ENCODE peak calls at places on chromosomes 6 and 20, in eight cellular contexts. U is sigmoid colon; F is naive thymus-derived CD4-positive, alpha-beta T cell; D is heart left ventricle; Q is HAP-1; P is ovary; S is tibial artery; I is thyroid gland. E is an unnamed sample. For H3K27me3, the result is how much of the 10 kb centered on the place peaks cover.

GRCh38 chr20:11366660-11367059 is 551.0 kb upstream of the BTBD3 start:
- DNase-seq in U (no peak), F (no peak), D (no peak), Q (no peak), P (no peak), S (no peak), I (no peak), E (no peak)

GRCh38 chr6:132068766-132069165 is 117.6 kb upstream of the CCN2 start:
- DNase-seq in U (no peak), F (no peak), D (no peak), Q (no peak), P (no peak), S (no peak), I (no peak), E (peak)

GRCh38 chr6:4008324-4009047 is 70.5 kb downstream of the FAM217A start:
- DNase-seq in U (no peak), F (peak), D (no peak), Q (no peak), P (no peak), S (no peak), I (no peak), E (no peak)

GRCh38 chr6:128067446-128068109 is 166.7 kb upstream of the THEMIS start:
- DNase-seq in U (no peak), F (no peak), D (no peak), Q (no peak), P (no peak), S (no peak), I (no peak), E (no peak)

GRCh38 chr20:4305091-4305490 is 289.7 kb upstream of the RNF24 start:
- DNase-seq in U (no peak), F (no peak), D (no peak), Q (no peak), P (no peak), S (no peak), I (no peak), E (no peak)

GRCh38 chr6:3795836-3796395 is 44.4 kb upstream of the PXDC1 start:
- DNase-seq in U (no peak), F (no peak), D (no peak), Q (no peak), P (no peak), S (no peak), I (no peak), E (no peak)

GRCh38 chr6:107179004-107179403 is 63.7 kb upstream of the BEND3 start:
- DNase-seq in U (no peak), F (no peak), D (no peak), Q (peak), P (no peak), S (no peak), I (peak), E (peak)

GRCh38 chr6:131660195-131660594 is 23.1 kb downstream of the ENPP3 start:
- DNase-seq in U (no peak), F (no peak), D (no peak), Q (no peak), P (no peak), S (no peak), I (no peak), E (no peak)

GRCh38 chr6:161379828-161380598 is 106.2 kb upstream of the AGPAT4 start:
- DNase-seq in U (no peak), F (no peak), D (no peak), Q (no peak), P (no peak), S (no peak), I (no peak), E (no peak)

GRCh38 chr6:15330174-15330934 is 84.5 kb downstream of the JARID2 start:
- DNase-seq in U (no peak), F (no peak), D (no peak), Q (no peak), P (no peak), S (no peak), I (no peak), E (no peak)

GRCh38 chr6:43992783-43993505 is 134.3 kb downstream of the MRPL14 start:
- DNase-seq in U (peak), F (no peak), D (peak), Q (no peak), P (peak), S (no peak), I (peak), E (peak)

GRCh38 chr6:169933839-169934698 is 182.6 kb downstream of the ERMARD start:
- DNase-seq in U (peak), F (no peak), D (peak), Q (no peak), P (peak), S (peak), I (peak), E (peak)

GRCh38 chr6:168097621-168098430 is 18.8 kb upstream of the FRMD1 start:
- DNase-seq in U (no peak), F (no peak), D (peak), Q (no peak), P (no peak), S (no peak), I (no peak), E (no peak)

GRCh38 chr20:16802652-16802935 is 54.4 kb downstream of the OTOR start:
- DNase-seq in U (no peak), F (no peak), D (no peak), Q (no peak), P (no peak), S (no peak), I (no peak), E (no peak)

GRCh38 chr6:24925661-24926060 is 10.1 kb downstream of the RIPOR2 start:
- DNase-seq in U (no peak), F (no peak), D (no peak), Q (no peak), P (no peak), S (no peak), I (no peak), E (no peak)

GRCh38 chr6:113488061-113488460 is 369.1 kb upstream of the MARCKS start:
- DNase-seq in U (no peak), F (no peak), D (no peak), Q (no peak), P (no peak), S (no peak), I (no peak), E (no peak)

GRCh38 chr20:51607170-51607569 is 64.7 kb upstream of the NFATC2 start:
- DNase-seq in U (no peak), F (no peak), D (no peak), Q (no peak), P (no peak), S (no peak), I (no peak), E (no peak)

GRCh38 chr6:82249381-82250253 is 2.1 kb upstream of the IBTK start:
- DNase-seq in U (no peak), F (no peak), D (no peak), Q (no peak), P (no peak), S (no peak), I (no peak), E (no peak)

GRCh38 chr20:24632581-24632980 is 163.2 kb downstream of the SYNDIG1 start:
- DNase-seq in U (no peak), F (no peak), D (no peak), Q (no peak), P (no peak), S (no peak), I (no peak), E (no peak)

GRCh38 chr6:109793015-109793414 is 101.9 kb downstream of the FIG4 start:
- DNase-seq in U (no peak), F (no peak), D (no peak), Q (no peak), P (no peak), S (no peak), I (no peak), E (no peak)

GRCh38 chr6:106253194-106253593 is 72.4 kb downstream of the ATG5 start:
- DNase-seq in U (no peak), F (no peak), D (no peak), Q (no peak), P (no peak), S (no peak), I (no peak), E (peak)

GRCh38 chr6:157800420-157801237 is 22.4 kb upstream of the SNX9 start:
- DNase-seq in U (no peak), F (no peak), D (no peak), Q (no peak), P (no peak), S (no peak), I (no peak), E (no peak)

GRCh38 chr6:1316482-1317220 is 4.8 kb downstream of the FOXQ1 start:
- DNase-seq in U (no peak), F (no peak), D (no peak), Q (peak), P (no peak), S (no peak), I (peak), E (no peak)

GRCh38 chr6:161367472-161367871 is 93.6 kb upstream of the AGPAT4 start:
- DNase-seq in U (no peak), F (no peak), D (no peak), Q (no peak), P (no peak), S (no peak), I (no peak), E (no peak)

GRCh38 chr6:30544666-30545272 is 11.5 kb downstream of the GNL1 start:
- DNase-seq in U (no peak), F (peak), D (no peak), Q (no peak), P (no peak), S (no peak), I (no peak), E (no peak)

GRCh38 chr6:154537486-154537885 is 27.0 kb upstream of the CNKSR3 start:
- DNase-seq in U (no peak), F (no peak), D (no peak), Q (peak), P (no peak), S (no peak), I (no peak), E (no peak)

GRCh38 chr20:48835390-48835789 is 7.6 kb upstream of the PREX1 start:
- DNase-seq in U (no peak), F (no peak), D (no peak), Q (no peak), P (no peak), S (no peak), I (no peak), E (no peak)

GRCh38 chr6:169250660-169251059 is 3.0 kb downstream of the THBS2 start:
- DNase-seq in U (peak), F (no peak), D (peak), Q (no peak), P (peak), S (peak), I (no peak), E (peak)

GRCh38 chr20:46114449-46114848 is 3.7 kb upstream of the CD40 start:
- DNase-seq in U (no peak), F (no peak), D (no peak), Q (no peak), P (no peak), S (no peak), I (no peak), E (no peak)

GRCh38 chr6:37284781-37285180 is 26.8 kb upstream of the TMEM217 start:
- DNase-seq in U (no peak), F (no peak), D (no peak), Q (no peak), P (no peak), S (no peak), I (no peak), E (peak)

GRCh38 chr6:37283268-37283667 is 25.3 kb upstream of the TMEM217 start:
- DNase-seq in U (no peak), F (no peak), D (no peak), Q (no peak), P (no peak), S (no peak), I (no peak), E (peak)

GRCh38 chr6:37285861-37286311 is 27.9 kb upstream of the TMEM217 start:
- DNase-seq in U (no peak), F (no peak), D (no peak), Q (no peak), P (no peak), S (no peak), I (no peak), E (no peak)

GRCh38 chr6:37280162-37280895 is 22.4 kb upstream of the TMEM217 start:
- DNase-seq in U (no peak), F (no peak), D (no peak), Q (no peak), P (no peak), S (no peak), I (no peak), E (no peak)

GRCh38 chr6:37283786-37284185 is 25.8 kb upstream of the TMEM217 start:
- DNase-seq in U (peak), F (no peak), D (peak), Q (no peak), P (peak), S (peak), I (peak), E (peak)
- H3K27me3 ChIP-seq in U (under half), F (under half), D (under half), Q (under half), P (under half), S (under half), I (under half), E (under half)

GRCh38 chr6:129501401-129502051 is 208.5 kb downstream of the ARHGAP18 start:
- DNase-seq in U (peak), F (no peak), D (no peak), Q (peak), P (peak), S (peak), I (peak), E (peak)

GRCh38 chr6:129499871-129500219 is 210.1 kb downstream of the ARHGAP18 start:
- DNase-seq in U (no peak), F (no peak), D (no peak), Q (no peak), P (no peak), S (no peak), I (no peak), E (no peak)

GRCh38 chr6:129498950-129499870 is 210.8 kb downstream of the ARHGAP18 start:
- DNase-seq in U (no peak), F (peak), D (no peak), Q (no peak), P (no peak), S (peak), I (no peak), E (no peak)

GRCh38 chr6:129500958-129501381 is 209.0 kb downstream of the ARHGAP18 start:
- DNase-seq in U (no peak), F (no peak), D (no peak), Q (peak), P (no peak), S (no peak), I (no peak), E (no peak)

DNA sequence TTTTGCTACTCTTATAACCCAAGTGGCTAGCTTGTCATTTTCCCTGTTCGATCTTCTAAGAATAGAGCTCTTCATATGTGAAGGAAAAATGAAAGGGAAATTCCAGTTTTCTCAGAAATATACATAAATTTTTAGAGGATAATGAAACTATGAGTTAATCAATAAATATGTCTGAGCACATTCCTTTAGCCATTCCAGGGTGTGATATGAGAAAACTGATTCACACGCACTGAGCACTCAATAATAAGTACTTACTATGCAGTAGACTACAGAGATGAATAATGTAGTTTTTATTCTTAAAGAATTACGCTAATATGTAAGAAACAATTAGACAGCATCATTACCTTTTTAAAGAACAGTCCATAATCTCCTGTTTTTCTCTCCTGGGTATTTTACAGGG is 207.7 kb downstream of the ARHGAP18 start:
- DNase-seq in U (no peak), F (no peak), D (no peak), Q (no peak), P (no peak), S (no peak), I (no peak), E (no peak)
- H3K4me3 ChIP-seq in U (no peak), F (no peak), D (no peak), Q (no peak), P (no peak), S (no peak), I (no peak), E (no peak)

DNA sequence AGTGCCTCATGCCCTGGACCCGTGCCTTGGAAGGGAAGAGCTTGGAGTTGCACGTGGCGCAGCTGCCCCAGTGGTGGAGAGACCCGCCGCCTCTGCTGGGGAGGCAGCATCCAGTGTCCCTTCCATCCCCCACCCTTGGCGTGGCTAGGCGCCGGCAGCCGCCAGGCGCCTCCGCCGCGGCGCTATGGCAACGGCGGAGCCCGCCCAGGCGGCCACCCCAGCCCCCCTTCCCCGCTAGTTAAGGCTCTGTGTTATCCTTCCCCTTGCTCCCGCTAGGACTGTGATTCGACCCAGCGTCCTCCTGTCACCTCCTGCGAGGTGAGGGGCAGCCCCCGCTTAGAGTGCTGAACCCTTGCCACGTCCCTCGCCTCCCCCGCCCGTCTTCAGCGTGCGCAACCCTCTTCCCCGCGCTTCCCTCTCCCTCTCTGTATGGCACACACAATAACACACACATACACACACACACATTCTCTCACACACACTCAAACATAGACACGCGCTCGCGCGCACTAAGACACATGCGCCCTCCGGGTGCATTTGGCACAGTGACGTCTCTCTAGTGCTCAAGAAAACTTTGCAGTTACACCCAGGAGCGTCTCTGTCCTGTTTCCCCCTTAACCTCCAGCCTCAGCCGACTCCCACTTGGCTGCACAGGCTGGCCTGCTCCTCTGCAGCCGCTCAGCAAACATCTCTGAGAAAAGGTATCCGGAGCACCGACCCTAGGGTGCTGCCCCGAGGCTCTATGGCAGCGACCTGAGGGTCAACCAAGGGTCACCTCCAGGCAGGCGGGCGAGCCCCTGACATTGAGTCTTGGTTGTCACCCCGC is 8.5 kb downstream of the GRIK2 start:
- DNase-seq in U (no peak), F (no peak), D (no peak), Q (peak), P (no peak), S (no peak), I (no peak), E (peak)
- H3K27me3 ChIP-seq in U (under half), F (under half), D (half or more), Q (under half), P (under half), S (under half), I (under half), E (under half)

GRCh38 chr20:44584103-44584690 is 1.8 kb downstream of the PKIG start:
- DNase-seq in U (no peak), F (no peak), D (no peak), Q (no peak), P (no peak), S (no peak), I (no peak), E (no peak)
- H3K4me3 ChIP-seq in U (no peak), F (no peak), D (peak), Q (no peak), P (peak), S (peak), I (no peak), E (peak)

DNA sequence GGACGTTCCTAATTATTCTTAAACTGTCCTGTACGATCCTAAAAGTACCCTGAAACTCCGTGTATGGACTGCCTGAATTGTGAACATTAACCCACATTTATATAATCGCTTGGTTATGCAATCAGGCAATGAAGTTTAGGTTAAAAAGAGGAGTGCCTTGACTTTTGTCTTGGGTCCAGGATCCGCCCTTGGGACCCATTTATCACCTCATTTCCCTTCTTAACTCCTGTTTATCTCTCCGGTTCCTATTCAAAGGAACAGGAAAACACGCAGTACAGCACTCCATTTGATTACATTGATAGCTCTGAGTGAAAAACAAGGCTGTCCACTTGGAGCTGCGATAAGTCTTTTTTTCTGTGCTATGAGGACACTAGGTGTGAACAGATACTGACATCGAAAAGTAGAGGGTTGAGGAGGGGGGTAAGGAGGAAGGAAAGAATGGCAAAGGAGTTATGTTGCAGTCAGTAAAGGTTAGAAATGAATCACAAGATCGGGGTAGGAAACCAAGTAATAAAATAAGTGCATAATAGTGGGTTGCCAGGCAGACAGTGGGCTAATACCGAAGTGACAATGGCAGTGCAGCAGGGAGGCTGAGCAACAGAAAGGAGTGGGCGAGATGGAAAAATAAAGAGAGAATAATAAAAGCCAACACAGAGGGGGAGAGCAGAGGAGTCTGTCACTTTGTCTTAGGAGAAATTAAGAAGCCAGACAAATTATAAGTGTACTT is 15.9 kb upstream of the PCK1 start:
- DNase-seq in U (no peak), F (no peak), D (no peak), Q (no peak), P (no peak), S (no peak), I (no peak), E (no peak)
- H3K27me3 ChIP-seq in U (under half), F (under half), D (under half), Q (under half), P (under half), S (under half), I (under half), E (under half)

GRCh38 chr20:21105429-21106170 is 558 bp downstream of the LINC00237 start:
- DNase-seq in U (no peak), F (peak), D (no peak), Q (no peak), P (no peak), S (no peak), I (peak), E (no peak)
- H3K4me3 ChIP-seq in U (no peak), F (no peak), D (no peak), Q (no peak), P (no peak), S (no peak), I (no peak), E (no peak)

GRCh38 chr6:33114428-33114827 is 38.6 kb downstream of the HLA-DPB1 start:
- DNase-seq in U (no peak), F (no peak), D (no peak), Q (no peak), P (no peak), S (no peak), I (no peak), E (no peak)
- H3K27me3 ChIP-seq in U (under half), F (under half), D (half or more), Q (under half), P (under half), S (half or more), I (under half), E (half or more)

GRCh38 chr6:89369009-89369408 is 16.5 kb upstream of the UBE2J1 start:
- DNase-seq in U (peak), F (no peak), D (peak), Q (peak), P (peak), S (no peak), I (peak), E (peak)
- H3K4me3 ChIP-seq in U (no peak), F (no peak), D (no peak), Q (no peak), P (no peak), S (no peak), I (no peak), E (no peak)

E was measured in MG63.